ENCODE peak calls at places on chromosomes 6 and 20, in nine cellular contexts. W, I, R, C, M, X, F, A and Y are unnamed samples.

GRCh38 chr6:134821914-134822862 is 127.7 kb downstream of the ALDH8A1 start:
- DNase-seq in W (no peak), I (no peak), R (no peak), C (no peak), M (peak; percentile 15), X (no peak), F (no peak), A (no peak), Y (no peak)

GRCh38 chr20:44435630-44436335 is 39.9 kb upstream of the TTPAL start:
- DNase-seq in W (no peak), I (peak; percentile 90), R (no peak), C (no peak), M (no peak), X (no peak), F (no peak), A (no peak), Y (no peak)

GRCh38 chr20:51029963-51030930 is 7.3 kb upstream of the KCNG1 start:
- DNase-seq in W (no peak), I (no peak), R (no peak), C (no peak), M (no peak), X (no peak), F (no peak), A (no peak), Y (no peak)

GRCh38 chr20:45407783-45408645 is at the start of gene DBNDD2:
- DNase-seq in W (no peak), I (no peak), R (no peak), C (no peak), M (peak; percentile 24), X (no peak), F (no peak), A (no peak), Y (peak; percentile 11)

GRCh38 chr6:108336971-108337370 is 42.1 kb downstream of the AFG1L start:
- DNase-seq in W (no peak), I (no peak), R (no peak), C (no peak), M (no peak), X (no peak), F (no peak), A (no peak), Y (no peak)

GRCh38 chr6:102686461-102686860 is 1293.0 kb downstream of the GRIK2 start:
- DNase-seq in W (no peak), I (no peak), R (no peak), C (no peak), M (no peak), X (no peak), F (no peak), A (no peak), Y (no peak)

GRCh38 chr6:22828179-22829062 is 259.1 kb downstream of the HDGFL1 start:
- DNase-seq in W (no peak), I (peak; percentile 39), R (peak; percentile 73), C (peak; percentile 69), M (peak; percentile 72), X (peak; percentile 46), F (peak; percentile 12), A (no peak), Y (no peak)

GRCh38 chr20:2130062-2130591 is 28.5 kb downstream of the STK35 start:
- DNase-seq in W (no peak), I (no peak), R (no peak), C (no peak), M (no peak), X (no peak), F (no peak), A (no peak), Y (no peak)

GRCh38 chr6:79201935-79202334 is 32.5 kb downstream of the HMGN3 start:
- DNase-seq in W (no peak), I (no peak), R (no peak), C (no peak), M (no peak), X (no peak), F (no peak), A (no peak), Y (no peak)

GRCh38 chr20:40868568-40869223 is 159.9 kb upstream of the TOP1 start:
- DNase-seq in W (no peak), I (no peak), R (no peak), C (peak; percentile 24), M (no peak), X (no peak), F (no peak), A (no peak), Y (no peak)

GRCh38 chr6:7621761-7622160 is 31.8 kb downstream of the SNRNP48 start:
- DNase-seq in W (no peak), I (peak; percentile 29), R (no peak), C (no peak), M (no peak), X (no peak), F (no peak), A (no peak), Y (no peak)

GRCh38 chr6:73050706-73051105 is 174.6 kb downstream of the KHDC1L start:
- DNase-seq in W (no peak), I (no peak), R (no peak), C (no peak), M (no peak), X (no peak), F (no peak), A (no peak), Y (no peak)

GRCh38 chr6:82145926-82146452 is 101.6 kb downstream of the IBTK start:
- DNase-seq in W (no peak), I (no peak), R (no peak), C (no peak), M (no peak), X (no peak), F (no peak), A (no peak), Y (no peak)

GRCh38 chr6:137661601-137662000 is 167.4 kb upstream of the OLIG3 start:
- DNase-seq in W (peak; percentile 40), I (peak; percentile 48), R (no peak), C (peak; percentile 26), M (no peak), X (no peak), F (peak; percentile 18), A (no peak), Y (peak; percentile 11)

GRCh38 chr6:109001554-109001953 is 93.1 kb downstream of the SESN1 start:
- DNase-seq in W (no peak), I (no peak), R (no peak), C (no peak), M (peak; percentile 21), X (no peak), F (no peak), A (no peak), Y (no peak)

GRCh38 chr6:129678463-129678862 is 31.5 kb downstream of the ARHGAP18 start:
- DNase-seq in W (no peak), I (no peak), R (no peak), C (no peak), M (no peak), X (no peak), F (no peak), A (no peak), Y (no peak)

GRCh38 chr6:129675669-129676472 is 34.1 kb downstream of the ARHGAP18 start:
- DNase-seq in W (no peak), I (no peak), R (no peak), C (no peak), M (no peak), X (no peak), F (no peak), A (no peak), Y (no peak)

GRCh38 chr6:129679758-129680157 is 30.2 kb downstream of the ARHGAP18 start:
- DNase-seq in W (no peak), I (no peak), R (no peak), C (no peak), M (no peak), X (no peak), F (peak; percentile 41), A (no peak), Y (no peak)

GRCh38 chr6:129679250-129679649 is 30.7 kb downstream of the ARHGAP18 start:
- DNase-seq in W (no peak), I (no peak), R (no peak), C (no peak), M (no peak), X (no peak), F (no peak), A (no peak), Y (no peak)

DNA sequence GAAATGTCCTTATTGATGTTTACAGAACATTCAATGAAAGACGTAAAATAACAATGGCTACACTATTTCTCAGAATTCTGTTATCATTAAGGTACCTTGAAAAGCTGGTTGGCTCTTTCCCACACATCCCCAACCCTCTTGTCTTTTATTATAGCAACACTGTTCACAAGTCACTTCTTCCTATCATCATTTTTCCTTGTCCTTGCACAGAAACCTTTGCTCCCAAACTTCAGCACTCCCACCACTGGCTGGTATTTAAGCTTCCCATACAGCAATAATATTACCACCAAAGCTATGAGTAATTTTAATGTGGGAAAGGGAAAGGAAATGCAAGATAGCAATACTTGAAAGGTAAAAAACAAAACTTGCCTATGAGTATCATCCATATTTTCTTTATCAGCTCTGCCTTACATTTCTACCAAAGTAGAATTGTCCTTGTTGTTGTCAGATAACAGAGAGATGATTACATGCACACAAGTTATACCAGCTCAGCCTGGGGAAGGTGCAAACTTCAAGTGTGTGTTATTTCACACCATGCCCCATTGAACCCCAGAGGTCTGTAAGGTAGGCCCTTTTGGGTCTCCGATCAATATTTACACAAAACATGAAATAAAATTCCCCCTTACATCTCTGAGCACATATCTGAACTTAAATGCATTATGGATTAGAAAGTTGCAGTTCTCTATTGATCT is 32.2 kb downstream of the ARHGAP18 start:
- DNase-seq in W (no peak), I (no peak), R (no peak), C (no peak), M (no peak), X (no peak), F (peak; percentile 35), A (no peak), Y (no peak)
- H3K4me1 ChIP-seq in W (peaks cover 8% of the 10 kb centered on the region), I (peaks cover 97% of the 10 kb centered on the region), R (no peaks in the 10 kb centered on the region), C (peaks cover 62% of the 10 kb centered on the region), M (peaks cover 72% of the 10 kb centered on the region), X (no peaks in the 10 kb centered on the region), F (peaks cover 18% of the 10 kb centered on the region), A (peaks cover 68% of the 10 kb centered on the region), Y (peaks cover 8% of the 10 kb centered on the region)

DNA sequence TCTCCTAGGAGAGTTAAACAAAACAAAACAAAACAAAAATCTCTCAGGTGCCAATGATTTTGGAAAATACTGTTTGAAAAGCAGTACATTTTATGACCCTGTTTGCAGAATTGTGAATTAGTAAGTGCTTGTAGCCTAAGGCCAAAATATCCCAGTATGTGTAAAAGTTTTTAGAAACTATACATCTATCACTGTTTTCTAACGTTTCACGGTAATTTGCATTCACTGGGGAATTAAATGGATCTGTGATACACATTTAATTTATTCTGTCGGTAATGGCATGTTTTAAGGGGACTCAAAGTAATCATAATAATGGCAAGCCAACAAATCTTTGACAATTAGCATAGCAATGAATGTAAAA is 95.6 kb upstream of the FAM184A start:
- DNase-seq in W (no peak), I (no peak), R (no peak), C (no peak), M (no peak), X (no peak), F (no peak), A (no peak), Y (no peak)
- H3K27ac ChIP-seq in W (no peak overlapping the region), I (peak overlapping the region; percentile 74), R (no peak overlapping the region), C (no peak overlapping the region), M (no peak overlapping the region), X (no peak overlapping the region), F (no peak overlapping the region), A (no peak overlapping the region), Y (no peak overlapping the region)

GRCh38 chr6:164243949-164244348 is 829.4 kb downstream of the QKI start:
- DNase-seq in W (no peak), I (no peak), R (no peak), C (no peak), M (no peak), X (no peak), F (no peak), A (no peak), Y (no peak)
- H3K4me3 ChIP-seq in W (no peak overlapping the region), I (no peak overlapping the region), R (no peak overlapping the region), C (no peak overlapping the region), M (no peak overlapping the region), X (no peak overlapping the region), F (no peak overlapping the region), A (no peak overlapping the region), Y (no peak overlapping the region)

GRCh38 chr20:10634683-10635411 is 39.0 kb downstream of the JAG1 start:
- DNase-seq in W (no peak), I (no peak), R (peak; percentile 54), C (no peak), M (no peak), X (no peak), F (no peak), A (no peak), Y (no peak)
- H3K4me1 ChIP-seq in W (no peaks in the 10 kb centered on the region), I (no peaks in the 10 kb centered on the region), R (no peaks in the 10 kb centered on the region), C (peaks cover 18% of the 10 kb centered on the region), M (peaks cover 20% of the 10 kb centered on the region), X (no peaks in the 10 kb centered on the region), F (no peaks in the 10 kb centered on the region), A (peaks cover 47% of the 10 kb centered on the region), Y (no peaks in the 10 kb centered on the region)